ENCODE peak calls at places on chromosomes 16 and 17, in five cellular contexts. V is keratinocyte, U is Peyer's patch, R is PC-9, Q is body of pancreas. I is an unnamed sample. For H3K4me1, the result is how much of the 10 kb centered on the place peaks cover.

GRCh38 chr16:7405166-7405565 is 72.5 kb downstream of the RBFOX1 start:
- DNase-seq in U (no peak), R (no peak), V (no peak), Q (peak), I (no peak)

GRCh38 chr17:41942626-41943025 is 12.2 kb downstream of the ODAD4 start:
- DNase-seq in Q (no peak), R (no peak), U (no peak), V (no peak), I (no peak)

GRCh38 chr17:69672924-69673323 is 258.4 kb downstream of the MAP2K6 start:
- DNase-seq in U (no peak), R (peak), Q (no peak), V (peak), I (no peak)

GRCh38 chr17:53680745-53681144 is 142.0 kb upstream of the KIF2B start:
- DNase-seq in Q (no peak), V (no peak), U (no peak), R (no peak), I (no peak)

GRCh38 chr17:38550661-38551060 is 55.1 kb downstream of the SRCIN1 start:
- DNase-seq in U (no peak), R (no peak), Q (peak), V (peak), I (peak)

GRCh38 chr17:36534881-36535668 is at the start of gene PIGW:
- DNase-seq in R (peak), Q (peak), U (peak), V (peak), I (peak)

GRCh38 chr16:49491111-49491670 is 117.6 kb downstream of the C16orf78 start:
- DNase-seq in Q (no peak), V (no peak), R (no peak), U (no peak), I (no peak)

GRCh38 chr17:66855204-66855603 is 20.3 kb downstream of the CACNG5 start:
- DNase-seq in V (no peak), U (no peak), Q (no peak), R (no peak), I (peak)

GRCh38 chr16:65284583-65284982 is 162.7 kb upstream of the CDH11 start:
- DNase-seq in U (no peak), Q (no peak), V (no peak), R (no peak), I (no peak)

GRCh38 chr16:31458073-31458834 is 1.0 kb upstream of the ARMC5 start:
- DNase-seq in R (peak), Q (peak), U (peak), V (no peak), I (no peak)

GRCh38 chr16:56793504-56793903 is 63.6 kb downstream of the NUP93 start:
- DNase-seq in U (no peak), V (no peak), Q (no peak), R (no peak), I (peak)

GRCh38 chr17:64689106-64689505 is 27.0 kb upstream of the SMURF2 start:
- DNase-seq in R (no peak), U (no peak), Q (no peak), V (no peak), I (no peak)

GRCh38 chr17:81665205-81666091 is 957 bp downstream of the OXLD1 start:
- DNase-seq in U (peak), R (no peak), V (no peak), Q (peak), I (no peak)

GRCh38 chr17:47941998-47942490 is 673 bp downstream of the PNPO start:
- DNase-seq in V (no peak), Q (no peak), R (no peak), U (no peak), I (no peak)

GRCh38 chr16:49980166-49980565 is 44.9 kb upstream of the CNEP1R1 start:
- DNase-seq in Q (no peak), U (no peak), R (no peak), V (no peak), I (no peak)

GRCh38 chr16:86186361-86186760 is 287.4 kb downstream of the IRF8 start:
- DNase-seq in Q (no peak), U (no peak), V (no peak), R (no peak), I (no peak)

GRCh38 chr17:82112181-82112865 is 14.3 kb upstream of the FASN start:
- DNase-seq in U (no peak), R (no peak), Q (no peak), V (no peak), I (no peak)

GRCh38 chr17:50867856-50868438 is 1.8 kb upstream of the TOB1 start:
- DNase-seq in V (no peak), R (no peak), U (no peak), Q (no peak), I (no peak)

GRCh38 chr17:77433385-77434135 is 292.8 kb downstream of the SEC14L1 start:
- DNase-seq in V (no peak), Q (no peak), R (no peak), U (no peak), I (peak)
- H3K4me1 ChIP-seq in V (under half), Q (under half), R (under half), U (half or more), I (half or more)

GRCh38 chr17:73231363-73231762 is 30.3 kb downstream of the CPSF4L start:
- DNase-seq in R (no peak), U (no peak), Q (no peak), V (no peak), I (peak)
- H3K4me1 ChIP-seq in R (under half), U (under half), Q (half or more), V (under half), I (half or more)

DNA sequence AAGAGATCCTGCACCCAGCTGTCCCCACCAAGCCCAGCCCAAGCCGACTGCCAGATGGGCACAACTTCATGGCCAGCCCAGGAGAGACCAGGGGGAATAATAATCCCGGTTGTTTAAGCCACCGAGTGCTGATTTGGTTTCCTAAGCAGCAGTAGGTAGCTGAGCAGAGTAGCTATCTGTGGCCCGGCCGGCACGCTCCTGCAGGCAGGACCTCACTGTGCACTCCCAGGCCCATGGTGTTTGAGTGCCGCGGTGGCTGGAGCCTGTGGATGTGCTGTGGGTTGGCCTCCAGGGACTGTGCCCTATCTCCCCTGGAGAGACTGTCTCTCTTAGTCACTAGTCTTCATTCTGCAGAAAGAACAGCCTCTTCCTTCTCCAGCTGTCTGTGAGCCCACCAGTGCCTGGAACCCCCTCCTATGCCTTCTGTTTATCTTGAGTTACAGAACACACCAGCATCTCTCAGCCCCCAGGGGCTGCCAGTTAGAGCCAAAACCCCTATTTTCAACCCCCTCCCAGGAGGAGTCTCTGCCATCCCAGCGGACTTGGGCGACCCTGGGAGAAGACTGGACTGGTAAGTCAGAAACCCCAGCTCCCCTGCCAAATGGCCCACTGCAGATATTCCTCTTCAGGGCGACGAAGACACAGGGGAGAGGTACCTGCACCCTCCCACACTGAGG is 152.0 kb downstream of the SDK2 start:
- DNase-seq in V (no peak), U (no peak), R (no peak), Q (no peak), I (no peak)
- H3K4me1 ChIP-seq in V (under half), U (under half), R (under half), Q (under half), I (under half)

DNA sequence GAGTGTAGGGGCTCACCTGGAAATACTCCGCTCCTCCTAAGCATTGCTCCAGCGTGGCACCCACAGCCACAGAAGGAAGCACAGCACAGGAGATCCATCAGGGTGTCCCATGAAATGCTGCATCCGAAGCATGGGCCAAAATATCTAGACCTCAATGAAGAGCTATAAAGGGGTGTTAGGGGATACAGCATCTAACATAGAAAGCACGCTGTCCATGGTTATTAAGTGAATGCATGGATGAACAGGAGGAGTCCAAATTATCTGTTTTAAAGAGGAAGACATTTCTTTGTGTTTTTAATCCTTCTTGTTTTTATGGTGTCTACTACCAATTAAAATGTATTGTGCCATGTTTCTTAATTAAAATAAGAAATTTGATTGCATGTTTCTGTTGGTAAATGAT is 21.6 kb upstream of the KRT20 start:
- DNase-seq in U (no peak), R (no peak), Q (no peak), V (no peak), I (no peak)
- H3K4me1 ChIP-seq in U (under half), R (half or more), Q (under half), V (under half), I (under half)

DNA sequence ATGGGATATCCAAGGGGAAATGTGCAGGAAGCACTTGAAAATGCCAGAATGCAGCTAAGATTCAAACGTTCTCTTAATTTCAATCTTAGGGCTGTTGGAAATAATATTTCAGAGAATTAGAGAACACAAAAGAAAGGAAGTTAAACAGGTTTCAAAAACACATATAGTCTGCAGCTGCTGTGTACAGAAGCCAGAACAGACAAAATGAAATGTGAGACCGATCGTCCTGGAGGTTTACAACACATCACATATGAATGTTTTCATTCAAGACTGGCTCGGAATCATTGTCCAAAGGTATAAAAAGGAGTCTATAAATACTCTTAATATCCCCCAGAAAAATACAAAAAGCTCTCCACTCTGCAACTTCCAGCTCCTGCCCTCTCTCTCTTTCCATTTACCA is 14.3 kb downstream of the CYTH1 start:
- DNase-seq in U (peak), Q (no peak), R (no peak), V (no peak), I (no peak)
- H3K4me1 ChIP-seq in U (under half), Q (under half), R (under half), V (under half), I (under half)

GRCh38 chr17:3891626-3892094 is 1.2 kb downstream of the CAMKK1 start:
- DNase-seq in R (no peak), U (no peak), V (no peak), Q (no peak), I (no peak)
- H3K4me1 ChIP-seq in R (half or more), U (under half), V (half or more), Q (half or more), I (half or more)

GRCh38 chr17:2057130-2057713 is 2.3 kb downstream of the HIC1 start:
- DNase-seq in R (no peak), Q (no peak), V (no peak), U (no peak), I (no peak)

GRCh38 chr17:2056221-2057129 is 1.6 kb downstream of the HIC1 start:
- DNase-seq in R (no peak), Q (no peak), U (no peak), V (no peak), I (no peak)

GRCh38 chr17:2058521-2059124 is 3.7 kb downstream of the HIC1 start:
- DNase-seq in V (no peak), R (no peak), Q (peak), U (peak), I (no peak)

GRCh38 chr17:2059125-2059836 is 4.4 kb downstream of the HIC1 start:
- DNase-seq in U (peak), V (no peak), Q (no peak), R (no peak), I (no peak)

DNA sequence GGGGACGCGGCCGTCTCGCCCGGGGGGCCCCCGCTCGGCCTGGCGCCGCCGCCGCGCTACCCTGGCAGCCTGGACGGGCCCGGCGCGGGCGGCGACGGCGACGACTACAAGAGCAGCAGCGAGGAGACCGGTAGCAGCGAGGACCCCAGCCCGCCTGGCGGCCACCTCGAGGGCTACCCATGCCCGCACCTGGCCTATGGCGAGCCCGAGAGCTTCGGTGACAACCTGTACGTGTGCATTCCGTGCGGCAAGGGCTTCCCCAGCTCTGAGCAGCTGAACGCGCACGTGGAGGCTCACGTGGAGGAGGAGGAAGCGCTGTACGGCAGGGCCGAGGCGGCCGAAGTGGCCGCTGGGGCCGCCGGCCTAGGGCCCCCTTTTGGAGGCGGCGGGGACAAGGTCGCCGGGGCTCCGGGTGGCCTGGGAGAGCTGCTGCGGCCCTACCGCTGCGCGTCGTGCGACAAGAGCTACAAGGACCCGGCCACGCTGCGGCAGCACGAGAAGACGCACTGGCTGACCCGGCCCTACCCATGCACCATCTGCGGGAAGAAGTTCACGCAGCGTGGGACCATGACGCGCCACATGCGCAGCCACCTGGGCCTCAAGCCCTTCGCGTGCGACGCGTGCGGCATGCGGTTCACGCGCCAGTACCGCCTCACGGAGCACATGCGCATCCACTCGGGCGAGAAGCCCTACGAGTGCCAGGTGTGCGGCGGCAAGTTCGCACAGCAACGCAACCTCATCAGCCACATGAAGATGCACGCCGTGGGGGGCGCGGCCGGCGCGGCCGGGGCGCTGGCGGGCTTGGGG is 3.0 kb downstream of the HIC1 start:
- DNase-seq in U (no peak), Q (no peak), V (no peak), R (no peak), I (no peak)
- H3K4me1 ChIP-seq in U (under half), Q (half or more), V (under half), R (under half), I (under half)

DNA sequence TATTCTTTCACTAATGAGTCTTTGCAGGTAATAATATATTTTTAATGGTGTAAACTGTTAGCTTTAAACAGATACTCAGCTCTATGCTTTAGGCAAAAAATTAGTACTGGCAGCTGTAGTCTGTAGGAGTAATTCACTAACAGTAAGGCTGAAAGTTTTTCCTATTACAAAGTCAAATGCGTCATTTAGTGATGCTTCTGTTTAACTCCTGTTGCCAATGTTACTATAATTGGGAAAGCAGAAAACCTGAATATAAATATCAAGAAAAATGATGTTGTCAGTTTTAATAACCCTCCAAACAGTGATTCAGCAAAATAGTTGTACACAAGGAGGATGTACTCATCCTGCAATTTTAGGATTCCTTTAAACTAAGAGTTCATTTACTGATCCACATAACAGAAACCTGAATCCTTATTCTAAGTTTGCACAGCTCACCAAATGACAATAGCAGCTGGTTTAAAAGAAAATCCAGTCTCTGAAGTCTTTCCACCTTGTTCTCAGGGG is 4.3 kb downstream of the CDR2 start:
- DNase-seq in U (no peak), R (no peak), Q (no peak), V (no peak), I (no peak)
- H3K4me1 ChIP-seq in U (under half), R (half or more), Q (half or more), V (half or more), I (under half)

I was measured in SJSA1.